ENCODE peak calls at places on chromosomes 1 and 21, in six cellular contexts. J is activated CD8-positive, alpha-beta memory T cell treated with anti-CD3 and anti-CD28 coated beads for 48 hours; V is neural crest cell; N is neuronal stem cell; W is lung; T is stimulated activated CD4-positive, alpha-beta T cell treated with anti-CD3 and anti-CD28 coated beads, TNF-alpha, amount 100 ng/mL, for 4 hours. P is an unnamed sample.

GRCh38 chr1:207519505-207520399 is 23.8 kb downstream of the CR1 start:
- DNase-seq in V (no peak), J (no peak), N (no peak), T (no peak), W (no peak), P (no peak)

GRCh38 chr1:106978477-106979322 is 77.8 kb upstream of the PRMT6 start:
- DNase-seq in T (no peak), J (no peak), V (no peak), W (no peak), N (no peak), P (no peak)

GRCh38 chr1:150674881-150675280 is 22.1 kb downstream of the GOLPH3L start:
- DNase-seq in V (no peak), W (no peak), T (no peak), N (no peak), J (no peak), P (no peak)

GRCh38 chr1:10637833-10638558 is 158.4 kb downstream of the CASZ1 start:
- DNase-seq in N (no peak), T (no peak), V (no peak), J (no peak), W (no peak), P (no peak)

GRCh38 chr21:35713914-35714313 is 346.4 kb downstream of the SETD4 start:
- DNase-seq in N (no peak), T (no peak), V (no peak), J (no peak), W (no peak), P (no peak)

GRCh38 chr1:68331117-68331865 is 99.0 kb upstream of the WLS start:
- DNase-seq in T (no peak), J (no peak), V (no peak), N (no peak), W (no peak), P (no peak)

GRCh38 chr1:118290046-118290445 is 105.0 kb upstream of the SPAG17 start:
- DNase-seq in N (no peak), W (no peak), V (no peak), J (no peak), T (no peak), P (no peak)

GRCh38 chr1:25658791-25659431 is 42.3 kb downstream of the MAN1C1 start:
- DNase-seq in V (no peak), T (no peak), N (no peak), J (no peak), W (no peak), P (no peak)

GRCh38 chr1:194366705-194367104 is 1180.3 kb upstream of the B3GALT2 start:
- DNase-seq in T (no peak), J (no peak), N (no peak), W (no peak), V (no peak), P (no peak)

P was measured in stimulated activated effector memory CD8-positive, alpha-beta T cell treated with anti-CD3 and anti-CD28 coated beads, Interleukin-12 subunit alpha, Interleukin-12 subunit beta, amount 100 ng/mL, for 72 hours.